ENCODE peak calls at places on chromosome 10, in five cellular contexts. W, V, T, H and K are unnamed samples.

GRCh38 chr10:14971867-14972448 is 12.8 kb downstream of the MEIG1 start:
- DNase-seq in W (no peak), T (no peak), H (peak; percentile 33), V (peak; percentile 14), K (no peak)

GRCh38 chr10:70984986-70985719 is 96.8 kb upstream of the PCBD1 start:
- DNase-seq in W (no peak), V (no peak), T (no peak), H (no peak), K (no peak)

GRCh38 chr10:119207713-119208552 is 562 bp downstream of the GRK5 start:
- DNase-seq in H (no peak), V (peak; percentile 42), W (peak; percentile 38), T (no peak), K (peak; percentile 40)

GRCh38 chr10:31321396-31321941 is 2.5 kb downstream of the ZEB1 start:
- DNase-seq in T (no peak), H (no peak), W (no peak), V (no peak), K (peak; percentile 30)

GRCh38 chr10:130127612-130128607 is 8.3 kb upstream of the GLRX3 start:
- DNase-seq in H (peak; percentile 38), T (peak; percentile 7), V (peak; percentile 56), W (no peak), K (peak; percentile 64)

GRCh38 chr10:102542800-102543418 is 39.1 kb downstream of the SUFU start:
- DNase-seq in T (no peak), V (no peak), H (no peak), W (no peak), K (no peak)

GRCh38 chr10:5596611-5597341 is 69.6 kb downstream of the ASB13 start:
- DNase-seq in H (no peak), T (no peak), V (no peak), W (no peak), K (no peak)

GRCh38 chr10:123331438-123331837 is 177.2 kb downstream of the BUB3 start:
- DNase-seq in H (no peak), T (no peak), V (no peak), W (no peak), K (peak; percentile 51)

GRCh38 chr10:33735463-33735862 is 401.0 kb upstream of the NRP1 start:
- DNase-seq in W (no peak), H (no peak), V (no peak), T (no peak), K (no peak)

GRCh38 chr10:46240684-46241565 is 45.9 kb upstream of the ANTXRL start:
- DNase-seq in W (no peak), V (no peak), H (no peak), T (no peak), K (no peak)

GRCh38 chr10:29007748-29008610 is 280.9 kb upstream of the LYZL1 start:
- DNase-seq in V (no peak), H (no peak), W (no peak), T (no peak), K (no peak)

GRCh38 chr10:79274279-79275104 is 72.8 kb upstream of the PPIF start:
- DNase-seq in H (peak; percentile 89), V (peak; percentile 79), W (peak; percentile 79), T (peak; percentile 94), K (peak; percentile 95)

GRCh38 chr10:132158810-132159209 is 27.9 kb upstream of the DPYSL4 start:
- DNase-seq in H (no peak), W (no peak), T (no peak), V (no peak), K (no peak)

GRCh38 chr10:75126277-75126676 is 14.8 kb downstream of the SAMD8 start:
- DNase-seq in W (no peak), H (no peak), T (no peak), V (no peak), K (no peak)

GRCh38 chr10:26556756-26557640 is 118.9 kb downstream of the APBB1IP start:
- DNase-seq in W (no peak), T (peak; percentile 21), V (no peak), H (peak; percentile 54), K (peak; percentile 74)

GRCh38 chr10:45420453-45421192 is 46.6 kb downstream of the ALOX5 start:
- DNase-seq in V (peak; percentile 73), H (peak; percentile 82), T (peak; percentile 69), W (peak; percentile 86), K (peak; percentile 46)

GRCh38 chr10:35331894-35332640 is 4.2 kb upstream of the CCNY start:
- DNase-seq in H (no peak), V (no peak), W (no peak), T (no peak), K (no peak)

GRCh38 chr10:125038637-125039036 is 96.7 kb downstream of the ZRANB1 start:
- DNase-seq in H (peak; percentile 2), V (peak; percentile 52), T (peak; percentile 26), W (peak; percentile 78), K (peak; percentile 43)

GRCh38 chr10:102604379-102604960 is 39.8 kb upstream of the TRIM8 start:
- DNase-seq in H (no peak), T (no peak), W (no peak), V (no peak), K (no peak)

GRCh38 chr10:121497513-121497912 is 100.7 kb downstream of the FGFR2 start:
- DNase-seq in V (no peak), T (no peak), H (no peak), W (no peak), K (no peak)

GRCh38 chr10:123156091-123156490 is 1.9 kb downstream of the BUB3 start:
- DNase-seq in T (no peak), V (no peak), W (no peak), H (no peak), K (no peak)

GRCh38 chr10:29881811-29882210 is 177.6 kb downstream of the JCAD start:
- DNase-seq in W (no peak), H (no peak), T (no peak), V (no peak), K (no peak)

GRCh38 chr10:98029149-98030092 is 1.0 kb downstream of the CRTAC1 start:
- DNase-seq in T (peak; percentile 15), H (no peak), V (no peak), W (no peak), K (no peak)